ENCODE peak calls at places on chromosomes 16 and 17, in ten cellular contexts. R is NT2/D1; N is stimulated activated CD4-positive, alpha-beta T cell treated with anti-CD3 and anti-CD28 coated beads, Interleukin-1b, Interleukin-23, amount 100 ng/mL, for 4 hours; Y is left colon; M is omental fat pad; V is renal cortical epithelial cell; F is psoas muscle; U is left ventricle myocardium inferior; E is cardiac septum; L is GM03348. C is an unnamed sample.

GRCh38 chr16:28873543-28874201 is 4.6 kb upstream of the ATP2A1 start:
- DNase-seq in L (peak; percentile 76), F (peak; percentile 65), M (no peak), Y (no peak), N (peak; percentile 37), E (no peak), R (no peak), V (no peak), U (no peak), C (peak; percentile 70)

GRCh38 chr17:17605747-17606083 is 14.2 kb upstream of the PEMT start:
- DNase-seq in Y (no peak), R (no peak), L (peak; percentile 57), N (no peak), V (peak; percentile 51), U (no peak), E (no peak), F (no peak), M (no peak), C (no peak)

GRCh38 chr16:1333854-1334719 is 642 bp downstream of the BAIAP3 start:
- DNase-seq in L (no peak), E (no peak), M (no peak), U (no peak), Y (no peak), R (no peak), V (no peak), F (no peak), N (no peak), C (no peak)

GRCh38 chr16:88282221-88283041 is 100.3 kb upstream of the ZNF469 start:
- DNase-seq in F (peak; percentile 24), U (peak; percentile 9), R (no peak), L (peak; percentile 74), V (no peak), M (no peak), Y (no peak), N (no peak), E (no peak), C (no peak)

GRCh38 chr16:14493791-14494190 is 136.3 kb downstream of the PARN start:
- DNase-seq in L (no peak), U (no peak), M (no peak), E (no peak), Y (no peak), V (no peak), F (no peak), R (no peak), N (no peak), C (no peak)

GRCh38 chr17:21289902-21290571 is 5.5 kb downstream of the MAP2K3 start:
- DNase-seq in U (peak; percentile 86), E (no peak), F (peak; percentile 94), Y (no peak), L (peak; percentile 35), N (no peak), V (no peak), R (no peak), M (no peak), C (no peak)

GRCh38 chr16:60230666-60231065 is 1496.5 kb upstream of the GOT2 start:
- DNase-seq in V (no peak), F (no peak), E (no peak), M (no peak), R (no peak), Y (no peak), U (no peak), L (no peak), N (no peak), C (no peak)

GRCh38 chr16:68147438-68147837 is 62.3 kb downstream of the NFATC3 start:
- DNase-seq in N (no peak), M (no peak), E (no peak), F (no peak), V (peak; percentile 37), R (no peak), U (no peak), Y (no peak), L (no peak), C (peak; percentile 24)

GRCh38 chr17:73192219-73192893 is 499 bp upstream of the COG1 start:
- DNase-seq in Y (peak; percentile 74), V (peak; percentile 40), U (peak; percentile 65), R (peak; percentile 44), L (peak; percentile 93), E (peak; percentile 81), N (peak; percentile 50), M (peak; percentile 29), F (peak; percentile 83), C (peak; percentile 91)

GRCh38 chr16:9135797-9136196 is 44.4 kb downstream of the HAPSTR1 start:
- DNase-seq in E (no peak), V (no peak), M (no peak), L (no peak), R (no peak), F (peak; percentile 27), N (no peak), Y (no peak), U (no peak), C (no peak)

GRCh38 chr17:51356084-51356410 is 95.7 kb downstream of the UTP18 start:
- DNase-seq in U (no peak), Y (no peak), V (no peak), F (no peak), R (no peak), N (no peak), E (no peak), M (no peak), L (no peak), C (no peak)

GRCh38 chr16:67489401-67490083 is 6.2 kb upstream of the AGRP start:
- DNase-seq in N (no peak), E (no peak), V (no peak), M (no peak), U (no peak), L (no peak), R (no peak), Y (no peak), F (no peak), C (no peak)

GRCh38 chr17:6444573-6445335 is 499 bp downstream of the PIMREG start:
- DNase-seq in F (peak; percentile 31), N (no peak), M (no peak), V (no peak), L (no peak), U (no peak), R (no peak), E (no peak), Y (no peak), C (no peak)

GRCh38 chr17:8072727-8073461 is 14.6 kb downstream of the ALOX12B start:
- DNase-seq in V (no peak), N (peak; percentile 30), Y (no peak), E (no peak), R (no peak), M (no peak), L (peak; percentile 30), U (no peak), F (no peak), C (no peak)